ENCODE peak calls at places on chromosome 22, in five cellular contexts. One of them, this sample, is unnamed.

GRCh38 chr22:38623357-38623756 is 32.8 kb downstream of the FAM227A start:
- DNase-seq in colonic mucosa: no peak
- DNase-seq in fibroblast of lung: no peak
- DNase-seq in activated CD4-positive, alpha-beta T cell treated with anti-CD3 and anti-CD28 coated beads, Interleukin-2, amount 10 ng/mL, durations not matched to agents 24 days and 14 days: no peak
- DNase-seq in body of pancreas: no peak
- DNase-seq in this sample: no peak

GRCh38 chr22:36329217-36330078 is 58.3 kb downstream of the MYH9 start:
- DNase-seq in colonic mucosa: peak
- DNase-seq in fibroblast of lung: peak
- DNase-seq in activated CD4-positive, alpha-beta T cell treated with anti-CD3 and anti-CD28 coated beads, Interleukin-2, amount 10 ng/mL, durations not matched to agents 24 days and 14 days: peak
- DNase-seq in body of pancreas: peak
- DNase-seq in this sample: peak

GRCh38 chr22:36301384-36301828 is 48.5 kb downstream of the APOL1 start:
- DNase-seq in colonic mucosa: peak
- DNase-seq in fibroblast of lung: peak
- DNase-seq in activated CD4-positive, alpha-beta T cell treated with anti-CD3 and anti-CD28 coated beads, Interleukin-2, amount 10 ng/mL, durations not matched to agents 24 days and 14 days: peak
- DNase-seq in body of pancreas: peak
- DNase-seq in this sample: peak

GRCh38 chr22:50169774-50170341 is 673 bp upstream of the PANX2 start:
- DNase-seq in colonic mucosa: no peak
- DNase-seq in fibroblast of lung: peak
- DNase-seq in activated CD4-positive, alpha-beta T cell treated with anti-CD3 and anti-CD28 coated beads, Interleukin-2, amount 10 ng/mL, durations not matched to agents 24 days and 14 days: peak
- DNase-seq in body of pancreas: peak
- DNase-seq in this sample: peak

GRCh38 chr22:17858033-17858432 is 83.8 kb upstream of the BID start:
- DNase-seq in colonic mucosa: no peak
- DNase-seq in fibroblast of lung: no peak
- DNase-seq in activated CD4-positive, alpha-beta T cell treated with anti-CD3 and anti-CD28 coated beads, Interleukin-2, amount 10 ng/mL, durations not matched to agents 24 days and 14 days: no peak
- DNase-seq in body of pancreas: no peak
- DNase-seq in this sample: no peak

GRCh38 chr22:31345331-31346254 is 553 bp downstream of the PATZ1 start:
- DNase-seq in colonic mucosa: peak
- DNase-seq in fibroblast of lung: peak
- DNase-seq in activated CD4-positive, alpha-beta T cell treated with anti-CD3 and anti-CD28 coated beads, Interleukin-2, amount 10 ng/mL, durations not matched to agents 24 days and 14 days: peak
- DNase-seq in body of pancreas: peak
- DNase-seq in this sample: peak

GRCh38 chr22:49693416-49693815 is 134.3 kb downstream of the BRD1 start:
- DNase-seq in colonic mucosa: no peak
- DNase-seq in fibroblast of lung: no peak
- DNase-seq in activated CD4-positive, alpha-beta T cell treated with anti-CD3 and anti-CD28 coated beads, Interleukin-2, amount 10 ng/mL, durations not matched to agents 24 days and 14 days: no peak
- DNase-seq in body of pancreas: no peak
- DNase-seq in this sample: no peak

GRCh38 chr22:38276161-38276560 is 3.4 kb upstream of the TMEM184B start:
- DNase-seq in colonic mucosa: no peak
- DNase-seq in fibroblast of lung: no peak
- DNase-seq in activated CD4-positive, alpha-beta T cell treated with anti-CD3 and anti-CD28 coated beads, Interleukin-2, amount 10 ng/mL, durations not matched to agents 24 days and 14 days: no peak
- DNase-seq in body of pancreas: no peak
- DNase-seq in this sample: peak

GRCh38 chr22:20531404-20532181 is 24.2 kb downstream of the MED15 start:
- DNase-seq in colonic mucosa: peak
- DNase-seq in fibroblast of lung: peak
- DNase-seq in activated CD4-positive, alpha-beta T cell treated with anti-CD3 and anti-CD28 coated beads, Interleukin-2, amount 10 ng/mL, durations not matched to agents 24 days and 14 days: no peak
- DNase-seq in body of pancreas: peak
- DNase-seq in this sample: no peak

GRCh38 chr22:27719535-27720227 is 81.9 kb downstream of the MN1 start:
- DNase-seq in colonic mucosa: peak
- DNase-seq in fibroblast of lung: peak
- DNase-seq in activated CD4-positive, alpha-beta T cell treated with anti-CD3 and anti-CD28 coated beads, Interleukin-2, amount 10 ng/mL, durations not matched to agents 24 days and 14 days: no peak
- DNase-seq in body of pancreas: no peak
- DNase-seq in this sample: peak

GRCh38 chr22:38955250-38955775 is 2.1 kb upstream of the APOBEC3A start:
- DNase-seq in colonic mucosa: no peak
- DNase-seq in fibroblast of lung: no peak
- DNase-seq in activated CD4-positive, alpha-beta T cell treated with anti-CD3 and anti-CD28 coated beads, Interleukin-2, amount 10 ng/mL, durations not matched to agents 24 days and 14 days: no peak
- DNase-seq in body of pancreas: no peak
- DNase-seq in this sample: no peak

GRCh38 chr22:37254206-37254866 is 10.3 kb upstream of the RAC2 start:
- DNase-seq in colonic mucosa: no peak
- DNase-seq in fibroblast of lung: peak
- DNase-seq in activated CD4-positive, alpha-beta T cell treated with anti-CD3 and anti-CD28 coated beads, Interleukin-2, amount 10 ng/mL, durations not matched to agents 24 days and 14 days: no peak
- DNase-seq in body of pancreas: no peak
- DNase-seq in this sample: no peak

GRCh38 chr22:27513021-27513420 is 288.5 kb downstream of the MN1 start:
- DNase-seq in colonic mucosa: no peak
- DNase-seq in fibroblast of lung: no peak
- DNase-seq in activated CD4-positive, alpha-beta T cell treated with anti-CD3 and anti-CD28 coated beads, Interleukin-2, amount 10 ng/mL, durations not matched to agents 24 days and 14 days: no peak
- DNase-seq in body of pancreas: no peak
- DNase-seq in this sample: no peak

GRCh38 chr22:28822930-28823481 is 22.6 kb upstream of the XBP1 start:
- DNase-seq in colonic mucosa: peak
- DNase-seq in fibroblast of lung: peak
- DNase-seq in activated CD4-positive, alpha-beta T cell treated with anti-CD3 and anti-CD28 coated beads, Interleukin-2, amount 10 ng/mL, durations not matched to agents 24 days and 14 days: peak
- DNase-seq in body of pancreas: peak
- DNase-seq in this sample: peak

GRCh38 chr22:41361716-41362310 is 19.9 kb upstream of the TEF start:
- DNase-seq in colonic mucosa: no peak
- DNase-seq in fibroblast of lung: peak
- DNase-seq in activated CD4-positive, alpha-beta T cell treated with anti-CD3 and anti-CD28 coated beads, Interleukin-2, amount 10 ng/mL, durations not matched to agents 24 days and 14 days: no peak
- DNase-seq in body of pancreas: no peak
- DNase-seq in this sample: no peak

GRCh38 chr22:23497016-23497885 is 82.8 kb downstream of the IGLL1 start:
- DNase-seq in colonic mucosa: no peak
- DNase-seq in fibroblast of lung: no peak
- DNase-seq in activated CD4-positive, alpha-beta T cell treated with anti-CD3 and anti-CD28 coated beads, Interleukin-2, amount 10 ng/mL, durations not matched to agents 24 days and 14 days: no peak
- DNase-seq in body of pancreas: no peak
- DNase-seq in this sample: no peak

GRCh38 chr22:26606611-26607010 is 11.2 kb downstream of the CRYBB1 start:
- DNase-seq in colonic mucosa: no peak
- DNase-seq in fibroblast of lung: peak
- DNase-seq in activated CD4-positive, alpha-beta T cell treated with anti-CD3 and anti-CD28 coated beads, Interleukin-2, amount 10 ng/mL, durations not matched to agents 24 days and 14 days: no peak
- DNase-seq in body of pancreas: no peak
- DNase-seq in this sample: no peak